ENCODE peak calls at places on chromosomes 7 and 10, in six cellular contexts. One of them, this sample, is unnamed.

GRCh38 chr10:13917791-13918190 is 331.0 kb downstream of the PRPF18 start:
- DNase-seq in HCT116: no peak
- DNase-seq in SK-N-SH: no peak
- DNase-seq in GM12878: no peak
- DNase-seq in HepG2: no peak
- DNase-seq in K562: no peak
- DNase-seq in this sample: no peak

GRCh38 chr7:69953319-69954067 is 355.2 kb downstream of the AUTS2 start:
- DNase-seq in HCT116: no peak
- DNase-seq in SK-N-SH: no peak
- DNase-seq in GM12878: no peak
- DNase-seq in HepG2: no peak
- DNase-seq in K562: no peak
- DNase-seq in this sample: no peak

GRCh38 chr7:22168129-22168634 is 188.8 kb downstream of the RAPGEF5 start:
- DNase-seq in HCT116: no peak
- DNase-seq in SK-N-SH: no peak
- DNase-seq in GM12878: no peak
- DNase-seq in HepG2: no peak
- DNase-seq in K562: no peak
- DNase-seq in this sample: no peak

GRCh38 chr10:71137701-71138100 is 74.7 kb upstream of the UNC5B start:
- DNase-seq in HCT116: no peak
- DNase-seq in SK-N-SH: no peak
- DNase-seq in GM12878: no peak
- DNase-seq in HepG2: no peak
- DNase-seq in K562: no peak
- DNase-seq in this sample: no peak

GRCh38 chr7:157744786-157745601 is 408.2 kb downstream of the DNAJB6 start:
- DNase-seq in HCT116: no peak
- DNase-seq in SK-N-SH: no peak
- DNase-seq in GM12878: no peak
- DNase-seq in HepG2: no peak
- DNase-seq in K562: no peak
- DNase-seq in this sample: no peak

GRCh38 chr10:7542189-7542914 is 124.4 kb downstream of the ITIH5 start:
- DNase-seq in HCT116: no peak
- DNase-seq in SK-N-SH: no peak
- DNase-seq in GM12878: no peak
- DNase-seq in HepG2: no peak
- DNase-seq in K562: no peak
- DNase-seq in this sample: no peak

GRCh38 chr7:98557538-98558031 is 59.5 kb upstream of the NPTX2 start:
- DNase-seq in HCT116: no peak
- DNase-seq in SK-N-SH: peak; percentile 69
- DNase-seq in GM12878: no peak
- DNase-seq in HepG2: no peak
- DNase-seq in K562: no peak
- DNase-seq in this sample: no peak

GRCh38 chr10:116840389-116841075 is 8.8 kb upstream of the ENO4 start:
- DNase-seq in HCT116: no peak
- DNase-seq in SK-N-SH: no peak
- DNase-seq in GM12878: no peak
- DNase-seq in HepG2: no peak
- DNase-seq in K562: no peak
- DNase-seq in this sample: no peak

GRCh38 chr10:18822156-18822555 is 162.9 kb downstream of the ARL5B start:
- DNase-seq in HCT116: no peak
- DNase-seq in SK-N-SH: no peak
- DNase-seq in GM12878: no peak
- DNase-seq in HepG2: peak; percentile 1
- DNase-seq in K562: peak; percentile 30
- DNase-seq in this sample: peak; percentile 66

GRCh38 chr7:18151419-18151818 is 123.8 kb upstream of the PRPS1L1 start:
- DNase-seq in HCT116: no peak
- DNase-seq in SK-N-SH: peak; percentile 12
- DNase-seq in GM12878: no peak
- DNase-seq in HepG2: no peak
- DNase-seq in K562: no peak
- DNase-seq in this sample: no peak

GRCh38 chr7:151429555-151430331 is 10.2 kb downstream of the CRYGN start:
- DNase-seq in HCT116: no peak
- DNase-seq in SK-N-SH: no peak
- DNase-seq in GM12878: peak; percentile 17
- DNase-seq in HepG2: no peak
- DNase-seq in K562: peak; percentile 37
- DNase-seq in this sample: no peak

GRCh38 chr10:1577371-1577770 is 160.0 kb downstream of the ADARB2 start:
- DNase-seq in HCT116: no peak
- DNase-seq in SK-N-SH: no peak
- DNase-seq in GM12878: no peak
- DNase-seq in HepG2: no peak
- DNase-seq in K562: no peak
- DNase-seq in this sample: no peak

GRCh38 chr10:131786756-131787605 is 113.8 kb upstream of the PPP2R2D start:
- DNase-seq in HCT116: peak; percentile 8
- DNase-seq in SK-N-SH: peak; percentile 51
- DNase-seq in GM12878: peak; percentile 2
- DNase-seq in HepG2: no peak
- DNase-seq in K562: peak; percentile 41
- DNase-seq in this sample: no peak

GRCh38 chr10:132102717-132103110 is 37.0 kb downstream of the JAKMIP3 start:
- DNase-seq in HCT116: no peak
- DNase-seq in SK-N-SH: no peak
- DNase-seq in GM12878: no peak
- DNase-seq in HepG2: no peak
- DNase-seq in K562: no peak
- DNase-seq in this sample: no peak

GRCh38 chr10:69650589-69651261 is 20.7 kb downstream of the FAM241B start:
- DNase-seq in HCT116: no peak
- DNase-seq in SK-N-SH: no peak
- DNase-seq in GM12878: no peak
- DNase-seq in HepG2: no peak
- DNase-seq in K562: no peak
- DNase-seq in this sample: no peak
- TF ChIP-seq JUND in HCT116: no peak
- TF ChIP-seq JUND in SK-N-SH: no peak
- TF ChIP-seq JUND in GM12878: no peak
- TF ChIP-seq JUND in HepG2: no peak
- TF ChIP-seq JUND in K562: no peak
- TF ChIP-seq JUND in this sample: no peak

GRCh38 chr10:90871279-90871760 is 454 bp upstream of the RPP30 start:
- DNase-seq in HCT116: no peak
- DNase-seq in SK-N-SH: peak; percentile 72
- DNase-seq in GM12878: peak; percentile 17
- DNase-seq in HepG2: peak; percentile 64
- DNase-seq in K562: peak; percentile 70
- DNase-seq in this sample: peak; percentile 67
- TF ChIP-seq JUND in HCT116: no peak
- TF ChIP-seq JUND in SK-N-SH: no peak
- TF ChIP-seq JUND in GM12878: no peak
- TF ChIP-seq JUND in HepG2: peak; percentile 26
- TF ChIP-seq JUND in K562: no peak
- TF ChIP-seq JUND in this sample: no peak

DNA sequence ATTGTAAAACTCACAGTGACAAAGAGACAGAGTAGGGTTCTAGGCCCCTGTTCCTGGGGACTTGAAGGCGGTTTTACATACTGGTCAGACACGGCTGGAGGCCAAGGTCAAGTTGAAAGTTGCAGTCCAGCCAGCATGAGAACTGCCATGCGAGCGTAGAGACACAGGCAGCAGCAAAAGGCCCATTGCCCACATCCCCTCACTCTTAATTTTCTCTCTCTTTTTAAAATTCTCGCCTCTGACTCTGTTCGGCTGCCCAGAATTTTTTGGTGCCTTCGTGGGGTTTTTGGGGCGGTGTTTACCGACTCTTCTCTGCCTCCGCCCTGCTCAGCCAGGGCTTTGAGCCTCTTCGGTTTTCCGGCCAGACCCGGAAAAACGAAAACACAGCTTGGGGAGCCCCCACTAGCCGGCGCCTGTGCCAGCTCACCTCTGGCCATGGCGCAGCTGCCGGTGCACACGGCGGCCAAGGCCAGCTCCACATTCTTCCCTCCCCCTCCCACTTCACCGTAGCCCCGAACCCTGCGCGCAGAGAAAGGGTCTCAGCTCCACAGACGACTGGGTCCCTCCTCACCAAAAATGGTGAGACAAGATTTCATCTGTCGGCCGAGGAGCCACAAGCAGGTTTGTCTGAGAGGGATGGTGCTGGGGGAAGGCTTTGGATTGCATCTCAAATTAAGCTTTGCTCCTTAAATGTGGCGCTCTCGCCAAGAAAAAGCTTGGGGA is 2.3 kb upstream of the HOXA13 start:
- DNase-seq in HCT116: no peak
- DNase-seq in SK-N-SH: no peak
- DNase-seq in GM12878: no peak
- DNase-seq in HepG2: no peak
- DNase-seq in K562: no peak
- DNase-seq in this sample: no peak
- TF ChIP-seq JUND in HCT116: no peak
- TF ChIP-seq JUND in SK-N-SH: no peak
- TF ChIP-seq JUND in GM12878: no peak
- TF ChIP-seq JUND in HepG2: no peak
- TF ChIP-seq JUND in K562: no peak
- TF ChIP-seq JUND in this sample: no peak

DNA sequence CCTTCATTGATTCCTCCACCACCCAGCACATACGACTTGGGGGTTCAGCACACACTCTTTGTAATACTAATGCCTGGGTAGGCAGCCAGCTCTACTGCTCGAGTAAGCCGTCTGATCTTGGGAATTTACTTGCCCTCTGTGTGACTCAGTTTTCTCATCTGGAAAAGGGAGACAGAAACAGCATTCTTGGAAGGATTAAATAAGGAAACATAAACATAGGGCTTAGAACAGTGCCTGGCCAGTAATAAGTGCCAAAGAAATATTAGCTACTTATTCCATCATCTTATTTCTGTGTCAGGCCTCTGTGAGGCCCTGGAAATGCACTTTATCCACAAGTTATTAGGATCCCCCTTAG is 130.1 kb downstream of the TNS3 start:
- DNase-seq in HCT116: no peak
- DNase-seq in SK-N-SH: no peak
- DNase-seq in GM12878: no peak
- DNase-seq in HepG2: no peak
- DNase-seq in K562: no peak
- DNase-seq in this sample: no peak
- TF ChIP-seq JUND in HCT116: no peak
- TF ChIP-seq JUND in SK-N-SH: no peak
- TF ChIP-seq JUND in GM12878: no peak
- TF ChIP-seq JUND in HepG2: no peak
- TF ChIP-seq JUND in K562: no peak
- TF ChIP-seq JUND in this sample: no peak

DNA sequence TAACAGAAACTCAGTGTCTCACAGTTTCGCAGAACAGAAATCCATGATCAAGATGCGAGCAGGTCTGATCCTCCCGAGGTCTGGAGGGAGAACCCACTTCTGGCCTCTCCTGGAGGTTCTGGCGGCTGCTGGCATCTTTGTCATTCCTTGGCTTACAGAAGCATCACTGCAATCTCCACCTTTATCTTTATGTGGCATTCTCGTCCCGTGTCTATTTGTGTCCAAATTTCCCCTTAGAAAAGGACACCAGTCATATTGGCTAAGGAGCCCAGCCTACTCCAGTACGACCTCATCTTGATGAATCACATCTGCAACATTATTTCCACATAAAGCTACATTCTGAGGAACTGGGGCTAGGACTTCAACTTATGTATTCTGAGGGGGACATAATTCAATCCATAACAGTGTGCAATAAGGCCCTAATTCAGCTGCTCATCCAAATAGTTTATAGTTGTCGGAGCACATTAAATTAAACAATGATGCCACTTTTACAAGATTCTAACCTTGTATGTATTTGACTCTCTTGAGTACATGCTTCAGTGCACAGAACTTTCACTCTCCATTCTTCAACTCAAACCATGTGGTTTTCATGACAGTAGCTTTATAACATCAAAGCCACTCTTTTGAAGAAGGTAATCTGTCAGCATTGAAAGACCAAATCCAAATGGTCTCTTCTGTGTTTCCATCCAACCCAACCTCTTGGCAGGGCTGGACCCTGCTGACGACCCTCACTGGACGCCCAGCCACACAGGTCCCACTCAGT is 86.2 kb upstream of the DDC start:
- DNase-seq in HCT116: no peak
- DNase-seq in SK-N-SH: no peak
- DNase-seq in GM12878: no peak
- DNase-seq in HepG2: no peak
- DNase-seq in K562: no peak
- DNase-seq in this sample: no peak
- TF ChIP-seq JUND in HCT116: no peak
- TF ChIP-seq JUND in SK-N-SH: no peak
- TF ChIP-seq JUND in GM12878: no peak
- TF ChIP-seq JUND in HepG2: no peak
- TF ChIP-seq JUND in K562: no peak
- TF ChIP-seq JUND in this sample: no peak

DNA sequence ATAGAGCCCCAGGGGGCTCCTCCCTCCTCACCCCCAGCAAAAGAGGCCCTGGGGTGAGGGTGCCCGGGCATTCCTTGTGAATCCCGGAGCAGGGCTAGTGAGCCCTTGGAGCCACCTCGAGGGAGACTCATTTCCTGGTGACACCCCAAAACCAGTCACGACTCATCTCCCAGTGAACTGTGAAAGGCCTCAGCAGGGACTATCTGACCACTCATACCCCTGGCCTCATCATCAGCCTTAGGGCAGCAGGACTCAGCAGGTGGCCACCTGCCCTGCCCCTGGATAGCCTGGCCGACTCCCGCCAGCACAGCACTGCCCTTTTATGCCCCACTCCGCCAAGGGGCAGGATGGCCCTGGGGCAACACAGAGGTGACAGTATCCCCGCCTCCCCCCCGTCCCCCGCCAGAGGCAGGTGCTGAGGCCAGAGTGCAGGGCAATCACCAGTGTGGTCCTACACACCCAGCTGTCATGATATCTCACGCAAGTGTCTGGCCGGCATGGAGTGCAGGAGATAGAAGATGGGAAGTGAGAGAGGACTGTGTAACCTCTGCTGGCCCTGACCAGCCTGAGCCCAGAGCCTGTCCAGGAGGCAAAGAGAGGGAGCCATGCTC is 3.2 kb downstream of the SNCG start:
- DNase-seq in HCT116: no peak
- DNase-seq in SK-N-SH: no peak
- DNase-seq in GM12878: no peak
- DNase-seq in HepG2: no peak
- DNase-seq in K562: no peak
- DNase-seq in this sample: no peak
- TF ChIP-seq JUND in HCT116: no peak
- TF ChIP-seq JUND in SK-N-SH: no peak
- TF ChIP-seq JUND in GM12878: no peak
- TF ChIP-seq JUND in HepG2: no peak
- TF ChIP-seq JUND in K562: no peak
- TF ChIP-seq JUND in this sample: no peak